ENCODE peak calls at places on chromosomes 12 and 14, in ten cellular contexts. One of them, this sample, is unnamed.

GRCh38 chr14:51682411-51682810 is 30.7 kb downstream of the FRMD6 start:
- DNase-seq in germinal center: no peak
- DNase-seq in NCI-H1105 treated with DMSO at 0.1 percent for 48 hours: no peak
- DNase-seq in HTR-8/SVneo: no peak
- DNase-seq in NCI-H1436: no peak
- DNase-seq in Right ventricle myocardium superior: no peak
- DNase-seq in NCI-H345: no peak
- DNase-seq in stimulated activated CD4-positive, alpha-beta T cell treated with anti-CD3 and anti-CD28 coated beads, TNF-alpha, amount 100 ng/mL, for 1 hour: no peak
- DNase-seq in amniotic stem cell: no peak
- DNase-seq in heart right ventricle: no peak
- DNase-seq in this sample: no peak

GRCh38 chr12:124677552-124678356 is 110.3 kb upstream of the NCOR2 start:
- DNase-seq in Right ventricle myocardium superior: no peak
- DNase-seq in NCI-H1436: peak
- DNase-seq in heart right ventricle: no peak
- DNase-seq in stimulated activated CD4-positive, alpha-beta T cell treated with anti-CD3 and anti-CD28 coated beads, TNF-alpha, amount 100 ng/mL, for 1 hour: no peak
- DNase-seq in NCI-H345: peak
- DNase-seq in amniotic stem cell: no peak
- DNase-seq in NCI-H1105 treated with DMSO at 0.1 percent for 48 hours: no peak
- DNase-seq in germinal center: no peak
- DNase-seq in HTR-8/SVneo: no peak
- DNase-seq in this sample: no peak

GRCh38 chr14:93688794-93689193 is 99.5 kb downstream of the PRIMA1 start:
- DNase-seq in NCI-H345: no peak
- DNase-seq in NCI-H1436: no peak
- DNase-seq in Right ventricle myocardium superior: no peak
- DNase-seq in HTR-8/SVneo: no peak
- DNase-seq in stimulated activated CD4-positive, alpha-beta T cell treated with anti-CD3 and anti-CD28 coated beads, TNF-alpha, amount 100 ng/mL, for 1 hour: no peak
- DNase-seq in NCI-H1105 treated with DMSO at 0.1 percent for 48 hours: no peak
- DNase-seq in germinal center: no peak
- DNase-seq in heart right ventricle: no peak
- DNase-seq in amniotic stem cell: no peak
- DNase-seq in this sample: no peak

GRCh38 chr12:42550815-42551214 is 38.7 kb downstream of the PRICKLE1 start:
- DNase-seq in NCI-H1436: no peak
- DNase-seq in NCI-H1105 treated with DMSO at 0.1 percent for 48 hours: no peak
- DNase-seq in heart right ventricle: no peak
- DNase-seq in NCI-H345: no peak
- DNase-seq in stimulated activated CD4-positive, alpha-beta T cell treated with anti-CD3 and anti-CD28 coated beads, TNF-alpha, amount 100 ng/mL, for 1 hour: no peak
- DNase-seq in amniotic stem cell: no peak
- DNase-seq in Right ventricle myocardium superior: no peak
- DNase-seq in HTR-8/SVneo: no peak
- DNase-seq in germinal center: no peak
- DNase-seq in this sample: no peak

GRCh38 chr14:64912256-64912655 is 2.0 kb upstream of the CHURC1 start:
- DNase-seq in Right ventricle myocardium superior: no peak
- DNase-seq in NCI-H1105 treated with DMSO at 0.1 percent for 48 hours: no peak
- DNase-seq in NCI-H345: no peak
- DNase-seq in germinal center: no peak
- DNase-seq in NCI-H1436: no peak
- DNase-seq in heart right ventricle: no peak
- DNase-seq in stimulated activated CD4-positive, alpha-beta T cell treated with anti-CD3 and anti-CD28 coated beads, TNF-alpha, amount 100 ng/mL, for 1 hour: no peak
- DNase-seq in HTR-8/SVneo: no peak
- DNase-seq in amniotic stem cell: no peak
- DNase-seq in this sample: no peak

GRCh38 chr12:50101663-50102062 is 2.1 kb upstream of the GPD1 start:
- DNase-seq in NCI-H1436: no peak
- DNase-seq in heart right ventricle: no peak
- DNase-seq in stimulated activated CD4-positive, alpha-beta T cell treated with anti-CD3 and anti-CD28 coated beads, TNF-alpha, amount 100 ng/mL, for 1 hour: no peak
- DNase-seq in Right ventricle myocardium superior: no peak
- DNase-seq in NCI-H1105 treated with DMSO at 0.1 percent for 48 hours: peak
- DNase-seq in germinal center: no peak
- DNase-seq in amniotic stem cell: peak
- DNase-seq in HTR-8/SVneo: peak
- DNase-seq in NCI-H345: no peak
- DNase-seq in this sample: no peak

GRCh38 chr12:57958061-57958657 is 16.8 kb downstream of the ATP23 start:
- DNase-seq in heart right ventricle: no peak
- DNase-seq in amniotic stem cell: no peak
- DNase-seq in HTR-8/SVneo: no peak
- DNase-seq in Right ventricle myocardium superior: no peak
- DNase-seq in stimulated activated CD4-positive, alpha-beta T cell treated with anti-CD3 and anti-CD28 coated beads, TNF-alpha, amount 100 ng/mL, for 1 hour: no peak
- DNase-seq in germinal center: no peak
- DNase-seq in NCI-H1105 treated with DMSO at 0.1 percent for 48 hours: no peak
- DNase-seq in NCI-H345: no peak
- DNase-seq in NCI-H1436: no peak
- DNase-seq in this sample: no peak

GRCh38 chr14:24673534-24674203 is 39.7 kb upstream of the GZMB start:
- DNase-seq in stimulated activated CD4-positive, alpha-beta T cell treated with anti-CD3 and anti-CD28 coated beads, TNF-alpha, amount 100 ng/mL, for 1 hour: no peak
- DNase-seq in NCI-H1436: no peak
- DNase-seq in germinal center: peak
- DNase-seq in heart right ventricle: no peak
- DNase-seq in HTR-8/SVneo: no peak
- DNase-seq in amniotic stem cell: no peak
- DNase-seq in NCI-H345: no peak
- DNase-seq in Right ventricle myocardium superior: no peak
- DNase-seq in NCI-H1105 treated with DMSO at 0.1 percent for 48 hours: no peak
- DNase-seq in this sample: no peak

GRCh38 chr14:77322209-77322902 is 1.5 kb downstream of the GSTZ1 start:
- DNase-seq in NCI-H1436: no peak
- DNase-seq in amniotic stem cell: no peak
- DNase-seq in heart right ventricle: no peak
- DNase-seq in Right ventricle myocardium superior: no peak
- DNase-seq in germinal center: no peak
- DNase-seq in NCI-H1105 treated with DMSO at 0.1 percent for 48 hours: no peak
- DNase-seq in stimulated activated CD4-positive, alpha-beta T cell treated with anti-CD3 and anti-CD28 coated beads, TNF-alpha, amount 100 ng/mL, for 1 hour: no peak
- DNase-seq in HTR-8/SVneo: no peak
- DNase-seq in NCI-H345: no peak
- DNase-seq in this sample: no peak

GRCh38 chr12:26740991-26741390 is 92.0 kb downstream of the ITPR2 start:
- DNase-seq in HTR-8/SVneo: peak
- DNase-seq in NCI-H1436: no peak
- DNase-seq in NCI-H1105 treated with DMSO at 0.1 percent for 48 hours: peak
- DNase-seq in heart right ventricle: no peak
- DNase-seq in NCI-H345: no peak
- DNase-seq in stimulated activated CD4-positive, alpha-beta T cell treated with anti-CD3 and anti-CD28 coated beads, TNF-alpha, amount 100 ng/mL, for 1 hour: no peak
- DNase-seq in Right ventricle myocardium superior: no peak
- DNase-seq in germinal center: no peak
- DNase-seq in amniotic stem cell: no peak
- DNase-seq in this sample: no peak

GRCh38 chr14:26290007-26290530 is 307.8 kb downstream of the NOVA1 start:
- DNase-seq in NCI-H345: no peak
- DNase-seq in NCI-H1105 treated with DMSO at 0.1 percent for 48 hours: no peak
- DNase-seq in amniotic stem cell: no peak
- DNase-seq in heart right ventricle: no peak
- DNase-seq in Right ventricle myocardium superior: no peak
- DNase-seq in germinal center: no peak
- DNase-seq in stimulated activated CD4-positive, alpha-beta T cell treated with anti-CD3 and anti-CD28 coated beads, TNF-alpha, amount 100 ng/mL, for 1 hour: no peak
- DNase-seq in NCI-H1436: no peak
- DNase-seq in HTR-8/SVneo: peak
- DNase-seq in this sample: no peak

GRCh38 chr12:11739980-11740379 is 90.5 kb downstream of the ETV6 start:
- DNase-seq in Right ventricle myocardium superior: no peak
- DNase-seq in germinal center: no peak
- DNase-seq in NCI-H345: no peak
- DNase-seq in NCI-H1436: no peak
- DNase-seq in stimulated activated CD4-positive, alpha-beta T cell treated with anti-CD3 and anti-CD28 coated beads, TNF-alpha, amount 100 ng/mL, for 1 hour: no peak
- DNase-seq in amniotic stem cell: no peak
- DNase-seq in HTR-8/SVneo: no peak
- DNase-seq in NCI-H1105 treated with DMSO at 0.1 percent for 48 hours: no peak
- DNase-seq in heart right ventricle: no peak
- DNase-seq in this sample: no peak

GRCh38 chr14:90510208-90510607 is 113.4 kb downstream of the CALM1 start:
- DNase-seq in amniotic stem cell: no peak
- DNase-seq in Right ventricle myocardium superior: peak
- DNase-seq in stimulated activated CD4-positive, alpha-beta T cell treated with anti-CD3 and anti-CD28 coated beads, TNF-alpha, amount 100 ng/mL, for 1 hour: no peak
- DNase-seq in NCI-H1436: peak
- DNase-seq in NCI-H345: peak
- DNase-seq in HTR-8/SVneo: no peak
- DNase-seq in germinal center: no peak
- DNase-seq in NCI-H1105 treated with DMSO at 0.1 percent for 48 hours: peak
- DNase-seq in heart right ventricle: no peak
- DNase-seq in this sample: peak

GRCh38 chr14:55097894-55098560 is 31.0 kb upstream of the LGALS3 start:
- DNase-seq in NCI-H1105 treated with DMSO at 0.1 percent for 48 hours: no peak
- DNase-seq in HTR-8/SVneo: no peak
- DNase-seq in amniotic stem cell: no peak
- DNase-seq in stimulated activated CD4-positive, alpha-beta T cell treated with anti-CD3 and anti-CD28 coated beads, TNF-alpha, amount 100 ng/mL, for 1 hour: peak
- DNase-seq in Right ventricle myocardium superior: no peak
- DNase-seq in NCI-H1436: no peak
- DNase-seq in germinal center: peak
- DNase-seq in heart right ventricle: no peak
- DNase-seq in NCI-H345: no peak
- DNase-seq in this sample: no peak

GRCh38 chr12:24185787-24186186 is 236.3 kb upstream of the SOX5 start:
- DNase-seq in stimulated activated CD4-positive, alpha-beta T cell treated with anti-CD3 and anti-CD28 coated beads, TNF-alpha, amount 100 ng/mL, for 1 hour: no peak
- DNase-seq in Right ventricle myocardium superior: no peak
- DNase-seq in HTR-8/SVneo: no peak
- DNase-seq in NCI-H345: no peak
- DNase-seq in amniotic stem cell: no peak
- DNase-seq in germinal center: no peak
- DNase-seq in heart right ventricle: no peak
- DNase-seq in NCI-H1436: no peak
- DNase-seq in NCI-H1105 treated with DMSO at 0.1 percent for 48 hours: no peak
- DNase-seq in this sample: no peak

GRCh38 chr14:41280745-41281144 is 325.9 kb upstream of the LRFN5 start:
- DNase-seq in NCI-H345: peak
- DNase-seq in Right ventricle myocardium superior: no peak
- DNase-seq in stimulated activated CD4-positive, alpha-beta T cell treated with anti-CD3 and anti-CD28 coated beads, TNF-alpha, amount 100 ng/mL, for 1 hour: no peak
- DNase-seq in amniotic stem cell: no peak
- DNase-seq in germinal center: no peak
- DNase-seq in NCI-H1436: no peak
- DNase-seq in HTR-8/SVneo: no peak
- DNase-seq in heart right ventricle: no peak
- DNase-seq in NCI-H1105 treated with DMSO at 0.1 percent for 48 hours: peak
- DNase-seq in this sample: no peak

GRCh38 chr12:71938728-71939385 is at the start of gene TPH2:
- DNase-seq in NCI-H345: peak
- DNase-seq in stimulated activated CD4-positive, alpha-beta T cell treated with anti-CD3 and anti-CD28 coated beads, TNF-alpha, amount 100 ng/mL, for 1 hour: peak
- DNase-seq in HTR-8/SVneo: peak
- DNase-seq in amniotic stem cell: peak
- DNase-seq in heart right ventricle: peak
- DNase-seq in NCI-H1105 treated with DMSO at 0.1 percent for 48 hours: no peak
- DNase-seq in Right ventricle myocardium superior: no peak
- DNase-seq in germinal center: peak
- DNase-seq in NCI-H1436: no peak
- DNase-seq in this sample: peak

GRCh38 chr12:130126023-130126432 is 36.2 kb upstream of the FZD10 start:
- DNase-seq in HTR-8/SVneo: no peak
- DNase-seq in heart right ventricle: peak
- DNase-seq in amniotic stem cell: no peak
- DNase-seq in NCI-H1436: no peak
- DNase-seq in NCI-H1105 treated with DMSO at 0.1 percent for 48 hours: no peak
- DNase-seq in NCI-H345: no peak
- DNase-seq in germinal center: no peak
- DNase-seq in Right ventricle myocardium superior: peak
- DNase-seq in stimulated activated CD4-positive, alpha-beta T cell treated with anti-CD3 and anti-CD28 coated beads, TNF-alpha, amount 100 ng/mL, for 1 hour: no peak
- DNase-seq in this sample: peak

GRCh38 chr12:122309564-122310121 is 43.3 kb upstream of the VPS33A start:
- DNase-seq in stimulated activated CD4-positive, alpha-beta T cell treated with anti-CD3 and anti-CD28 coated beads, TNF-alpha, amount 100 ng/mL, for 1 hour: no peak
- DNase-seq in NCI-H345: no peak
- DNase-seq in NCI-H1436: no peak
- DNase-seq in NCI-H1105 treated with DMSO at 0.1 percent for 48 hours: no peak
- DNase-seq in HTR-8/SVneo: no peak
- DNase-seq in germinal center: no peak
- DNase-seq in heart right ventricle: no peak
- DNase-seq in amniotic stem cell: no peak
- DNase-seq in Right ventricle myocardium superior: no peak
- DNase-seq in this sample: no peak

GRCh38 chr14:98348505-98348904 is 923.5 kb downstream of the BCL11B start:
- DNase-seq in Right ventricle myocardium superior: no peak
- DNase-seq in HTR-8/SVneo: no peak
- DNase-seq in heart right ventricle: no peak
- DNase-seq in NCI-H1105 treated with DMSO at 0.1 percent for 48 hours: no peak
- DNase-seq in germinal center: no peak
- DNase-seq in amniotic stem cell: no peak
- DNase-seq in NCI-H1436: no peak
- DNase-seq in stimulated activated CD4-positive, alpha-beta T cell treated with anti-CD3 and anti-CD28 coated beads, TNF-alpha, amount 100 ng/mL, for 1 hour: no peak
- DNase-seq in NCI-H345: no peak
- DNase-seq in this sample: no peak

GRCh38 chr14:45048385-45048784 is 35.5 kb upstream of the PRPF39 start:
- DNase-seq in HTR-8/SVneo: no peak
- DNase-seq in stimulated activated CD4-positive, alpha-beta T cell treated with anti-CD3 and anti-CD28 coated beads, TNF-alpha, amount 100 ng/mL, for 1 hour: no peak
- DNase-seq in amniotic stem cell: no peak
- DNase-seq in heart right ventricle: no peak
- DNase-seq in Right ventricle myocardium superior: no peak
- DNase-seq in NCI-H1105 treated with DMSO at 0.1 percent for 48 hours: no peak
- DNase-seq in NCI-H345: no peak
- DNase-seq in NCI-H1436: no peak
- DNase-seq in germinal center: no peak
- DNase-seq in this sample: no peak

GRCh38 chr12:107624493-107624892 is 61.1 kb upstream of the PWP1 start:
- DNase-seq in heart right ventricle: no peak
- DNase-seq in amniotic stem cell: no peak
- DNase-seq in NCI-H345: no peak
- DNase-seq in NCI-H1436: no peak
- DNase-seq in NCI-H1105 treated with DMSO at 0.1 percent for 48 hours: no peak
- DNase-seq in Right ventricle myocardium superior: no peak
- DNase-seq in HTR-8/SVneo: no peak
- DNase-seq in stimulated activated CD4-positive, alpha-beta T cell treated with anti-CD3 and anti-CD28 coated beads, TNF-alpha, amount 100 ng/mL, for 1 hour: no peak
- DNase-seq in germinal center: no peak
- DNase-seq in this sample: no peak

GRCh38 chr12:88111074-88111652 is 30.7 kb downstream of the CEP290 start:
- DNase-seq in stimulated activated CD4-positive, alpha-beta T cell treated with anti-CD3 and anti-CD28 coated beads, TNF-alpha, amount 100 ng/mL, for 1 hour: no peak
- DNase-seq in heart right ventricle: no peak
- DNase-seq in NCI-H345: peak
- DNase-seq in NCI-H1105 treated with DMSO at 0.1 percent for 48 hours: peak
- DNase-seq in Right ventricle myocardium superior: no peak
- DNase-seq in NCI-H1436: peak
- DNase-seq in amniotic stem cell: peak
- DNase-seq in HTR-8/SVneo: peak
- DNase-seq in germinal center: no peak
- DNase-seq in this sample: no peak

GRCh38 chr12:100753837-100754236 is 40.7 kb upstream of the ANO4 start:
- DNase-seq in stimulated activated CD4-positive, alpha-beta T cell treated with anti-CD3 and anti-CD28 coated beads, TNF-alpha, amount 100 ng/mL, for 1 hour: no peak
- DNase-seq in HTR-8/SVneo: no peak
- DNase-seq in NCI-H1436: peak
- DNase-seq in germinal center: no peak
- DNase-seq in NCI-H345: peak
- DNase-seq in heart right ventricle: no peak
- DNase-seq in amniotic stem cell: no peak
- DNase-seq in Right ventricle myocardium superior: no peak
- DNase-seq in NCI-H1105 treated with DMSO at 0.1 percent for 48 hours: peak
- DNase-seq in this sample: no peak

GRCh38 chr12:46915082-46915481 is 89.3 kb upstream of the SLC38A4 start:
- DNase-seq in NCI-H1436: no peak
- DNase-seq in Right ventricle myocardium superior: no peak
- DNase-seq in HTR-8/SVneo: peak
- DNase-seq in stimulated activated CD4-positive, alpha-beta T cell treated with anti-CD3 and anti-CD28 coated beads, TNF-alpha, amount 100 ng/mL, for 1 hour: no peak
- DNase-seq in heart right ventricle: no peak
- DNase-seq in germinal center: no peak
- DNase-seq in NCI-H1105 treated with DMSO at 0.1 percent for 48 hours: no peak
- DNase-seq in amniotic stem cell: peak
- DNase-seq in NCI-H345: no peak
- DNase-seq in this sample: peak

GRCh38 chr14:96062010-96062409 is 22.8 kb downstream of the C14orf132 start:
- DNase-seq in NCI-H1105 treated with DMSO at 0.1 percent for 48 hours: no peak
- DNase-seq in NCI-H1436: no peak
- DNase-seq in Right ventricle myocardium superior: no peak
- DNase-seq in amniotic stem cell: no peak
- DNase-seq in stimulated activated CD4-positive, alpha-beta T cell treated with anti-CD3 and anti-CD28 coated beads, TNF-alpha, amount 100 ng/mL, for 1 hour: no peak
- DNase-seq in HTR-8/SVneo: no peak
- DNase-seq in germinal center: no peak
- DNase-seq in NCI-H345: no peak
- DNase-seq in heart right ventricle: no peak
- DNase-seq in this sample: no peak

GRCh38 chr12:76399040-76399439 is 50.8 kb upstream of the BBS10 start:
- DNase-seq in heart right ventricle: no peak
- DNase-seq in NCI-H1436: no peak
- DNase-seq in NCI-H1105 treated with DMSO at 0.1 percent for 48 hours: no peak
- DNase-seq in NCI-H345: no peak
- DNase-seq in HTR-8/SVneo: no peak
- DNase-seq in germinal center: no peak
- DNase-seq in Right ventricle myocardium superior: no peak
- DNase-seq in stimulated activated CD4-positive, alpha-beta T cell treated with anti-CD3 and anti-CD28 coated beads, TNF-alpha, amount 100 ng/mL, for 1 hour: no peak
- DNase-seq in amniotic stem cell: no peak
- DNase-seq in this sample: no peak

GRCh38 chr12:62692884-62693283 is 226.3 kb downstream of the MON2 start:
- DNase-seq in NCI-H1436: no peak
- DNase-seq in amniotic stem cell: no peak
- DNase-seq in germinal center: no peak
- DNase-seq in HTR-8/SVneo: peak
- DNase-seq in stimulated activated CD4-positive, alpha-beta T cell treated with anti-CD3 and anti-CD28 coated beads, TNF-alpha, amount 100 ng/mL, for 1 hour: no peak
- DNase-seq in heart right ventricle: no peak
- DNase-seq in Right ventricle myocardium superior: no peak
- DNase-seq in NCI-H1105 treated with DMSO at 0.1 percent for 48 hours: no peak
- DNase-seq in NCI-H345: no peak
- DNase-seq in this sample: no peak

This sample was measured in left ventricle myocardium superior.